ENCODE peak calls at places on chromosomes 1 and 21, in six cellular contexts. W, Q, G, B, C and T are unnamed samples.

GRCh38 chr1:91032349-91032748 is 10.5 kb upstream of the ZNF644 start:
- DNase-seq in C (no peak), W (no peak), Q (no peak), G (no peak), B (no peak), T (no peak)

GRCh38 chr1:67307251-67308060 is at the start of gene IL12RB2:
- DNase-seq in Q (no peak), G (no peak), W (peak; percentile 44), C (no peak), B (peak; percentile 27), T (no peak)

GRCh38 chr1:58620259-58620658 is 43.2 kb upstream of the TACSTD2 start:
- DNase-seq in C (peak; percentile 69), Q (no peak), B (peak; percentile 71), W (peak; percentile 60), G (no peak), T (no peak)

GRCh38 chr1:172820759-172821158 is 161.9 kb downstream of the FASLG start:
- DNase-seq in Q (peak; percentile 38), G (no peak), C (peak; percentile 54), W (no peak), B (no peak), T (no peak)

GRCh38 chr21:42799948-42800347 is 79.4 kb downstream of the WDR4 start:
- DNase-seq in G (no peak), C (no peak), Q (no peak), B (no peak), W (no peak), T (no peak)

GRCh38 chr1:203995228-203995627 is 77.7 kb upstream of the SOX13 start:
- DNase-seq in Q (no peak), G (no peak), C (no peak), W (no peak), B (no peak), T (no peak)

GRCh38 chr1:6490181-6491075 is 1.0 kb downstream of the PLEKHG5 start:
- DNase-seq in W (peak; percentile 78), B (peak; percentile 80), Q (peak; percentile 68), C (peak; percentile 84), G (peak; percentile 76), T (peak; percentile 83)

GRCh38 chr1:202981939-202982338 is 14.9 kb upstream of the CYB5R1 start:
- DNase-seq in Q (no peak), W (no peak), G (no peak), B (no peak), C (no peak), T (no peak)

GRCh38 chr1:212701910-212702309 is 2.3 kb upstream of the BATF3 start:
- DNase-seq in B (no peak), W (no peak), G (no peak), C (no peak), Q (no peak), T (no peak)

GRCh38 chr1:153404768-153405167 is 11.6 kb upstream of the S100A7A start:
- DNase-seq in B (peak; percentile 49), W (no peak), C (peak; percentile 64), Q (no peak), G (no peak), T (peak; percentile 46)

GRCh38 chr1:93081716-93082115 is 2.6 kb downstream of the MTF2 start:
- DNase-seq in W (no peak), C (peak; percentile 55), G (peak; percentile 86), Q (peak; percentile 88), B (no peak), T (no peak)

GRCh38 chr1:25568090-25568833 is 24.9 kb downstream of the LDLRAP1 start:
- DNase-seq in W (no peak), B (peak; percentile 43), G (peak; percentile 71), C (peak; percentile 96), Q (peak; percentile 63), T (no peak)

GRCh38 chr1:231527586-231528174 is 789 bp upstream of the TSNAX start:
- DNase-seq in G (no peak), C (peak; percentile 19), W (peak; percentile 28), B (no peak), Q (no peak), T (no peak)

GRCh38 chr1:47323475-47324105 is 9.6 kb upstream of the STIL start:
- DNase-seq in W (no peak), Q (no peak), B (no peak), C (no peak), G (no peak), T (no peak)

GRCh38 chr1:75791022-75791421 is 5.0 kb downstream of the RABGGTB start:
- DNase-seq in C (peak; percentile 63), G (peak; percentile 45), B (no peak), Q (peak; percentile 52), W (no peak), T (no peak)

GRCh38 chr1:24202556-24202955 is 15.5 kb upstream of the IFNLR1 start:
- DNase-seq in C (peak; percentile 64), G (no peak), B (no peak), W (no peak), Q (no peak), T (no peak)

GRCh38 chr1:24195874-24196273 is 8.8 kb upstream of the IFNLR1 start:
- DNase-seq in W (no peak), G (no peak), C (no peak), B (no peak), Q (no peak), T (no peak)

GRCh38 chr1:24198766-24199165 is 11.7 kb upstream of the IFNLR1 start:
- DNase-seq in Q (no peak), B (no peak), C (no peak), G (no peak), W (no peak), T (no peak)

GRCh38 chr1:24201941-24202440 is 14.9 kb upstream of the IFNLR1 start:
- DNase-seq in G (peak; percentile 92), Q (peak; percentile 86), C (peak; percentile 97), B (peak; percentile 90), W (peak; percentile 81), T (peak; percentile 62)

GRCh38 chr1:24199291-24199900 is 12.3 kb upstream of the IFNLR1 start:
- DNase-seq in W (peak; percentile 58), Q (peak; percentile 57), B (peak; percentile 68), C (peak; percentile 76), G (peak; percentile 64), T (peak; percentile 71)
- H3K4me3 ChIP-seq in W (no peak overlapping the region), Q (no peak overlapping the region), B (no peak overlapping the region), C (no peak overlapping the region), G (no peak overlapping the region), T (no peak overlapping the region)

DNA sequence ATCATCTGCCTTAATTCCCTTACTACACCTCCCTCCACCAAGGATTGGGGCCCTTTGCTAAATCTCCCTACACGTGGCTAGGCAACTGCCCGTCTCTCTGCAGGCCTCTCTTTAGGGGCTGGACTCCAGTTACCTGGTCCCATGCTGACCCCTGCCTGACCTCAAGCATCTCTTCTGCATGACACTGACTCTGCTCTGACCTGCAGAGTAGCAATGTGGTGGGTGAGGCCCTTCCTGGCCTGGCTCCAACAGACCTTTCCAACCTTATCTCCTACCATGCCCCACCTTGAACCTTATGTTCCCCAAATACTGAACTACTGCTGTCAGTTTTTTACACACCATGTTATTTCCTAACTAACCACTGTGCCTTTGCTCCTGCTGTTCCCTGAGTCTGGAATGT is 45.9 kb upstream of the EPS15 start:
- DNase-seq in C (no peak), B (no peak), Q (no peak), W (no peak), G (no peak), T (no peak)
- H3K9me3 ChIP-seq in C (no peaks in the 10 kb centered on the region), B (no peaks in the 10 kb centered on the region), Q (no peaks in the 10 kb centered on the region), W (no peaks in the 10 kb centered on the region), G (no peaks in the 10 kb centered on the region), T (no peaks in the 10 kb centered on the region)

DNA sequence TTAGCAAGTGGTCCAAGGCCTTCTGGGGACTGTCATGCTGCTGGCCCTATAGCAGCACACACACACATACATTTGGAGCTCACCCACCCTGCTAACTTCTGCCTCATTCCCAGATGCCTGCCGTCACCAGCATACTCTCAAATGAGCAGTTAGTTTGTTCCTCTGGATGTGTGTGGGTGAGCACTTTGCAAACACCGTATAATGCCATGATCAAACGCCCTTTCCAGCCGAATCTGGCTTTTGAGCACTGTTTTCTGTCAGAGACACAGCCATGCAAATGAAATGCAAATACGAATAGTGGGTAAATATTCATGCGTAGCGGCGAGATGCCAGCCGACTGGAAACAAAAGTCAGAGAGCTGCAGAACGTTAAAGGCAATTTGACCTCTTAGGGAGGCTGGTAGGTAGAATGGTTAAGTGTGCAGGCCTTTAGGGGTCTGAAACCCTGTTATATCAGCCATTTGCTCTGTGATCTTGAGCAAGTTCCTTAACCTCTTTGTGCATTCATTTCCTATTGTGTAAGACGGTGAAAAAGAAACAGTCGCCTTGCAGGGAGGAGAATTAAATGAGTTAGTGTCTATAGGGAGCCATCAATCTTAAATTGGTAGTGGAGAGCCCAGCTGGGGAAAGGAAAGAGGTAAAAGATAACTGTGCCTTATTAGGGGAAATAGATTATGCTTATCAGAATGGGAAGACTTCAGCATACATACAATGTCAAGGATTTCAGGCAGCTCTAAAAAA is 6.5 kb upstream of the SDHB start:
- DNase-seq in G (no peak), Q (no peak), C (no peak), W (no peak), B (no peak), T (no peak)
- H3K4me3 ChIP-seq in G (no peak overlapping the region), Q (no peak overlapping the region), C (no peak overlapping the region), W (no peak overlapping the region), B (no peak overlapping the region), T (no peak overlapping the region)

GRCh38 chr21:9758888-9759287 is 762.5 kb upstream of the TPTE start:
- DNase-seq in W (no peak), Q (no peak), C (no peak), G (no peak), B (no peak), T (no peak)
- H3K9me3 ChIP-seq in W (no peaks in the 10 kb centered on the region), Q (peaks cover 36% of the 10 kb centered on the region), C (peaks cover 57% of the 10 kb centered on the region), G (peaks cover 4% of the 10 kb centered on the region), B (peaks cover 68% of the 10 kb centered on the region), T (peaks cover 18% of the 10 kb centered on the region)

DNA sequence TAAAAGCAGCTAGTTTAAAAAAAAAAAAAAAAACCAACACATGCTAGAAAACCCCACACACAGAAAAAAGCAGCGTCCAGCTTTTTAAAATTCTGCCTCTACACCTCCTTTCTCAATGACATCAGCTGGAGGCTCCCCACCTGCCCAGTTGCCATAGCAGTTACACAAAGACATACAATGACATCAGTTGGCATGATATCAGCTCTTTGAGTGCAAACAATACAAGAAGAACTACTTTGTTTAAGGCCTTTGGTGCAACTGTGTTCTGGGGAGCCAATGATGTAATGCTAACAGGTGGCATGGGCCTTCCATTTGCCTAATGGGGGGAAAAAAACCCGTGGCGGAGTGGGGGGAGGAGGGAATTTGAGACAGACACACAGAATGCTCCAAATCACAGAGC is 32.9 kb downstream of the DUSP10 start:
- DNase-seq in W (peak; percentile 78), C (peak; percentile 52), Q (peak; percentile 89), G (peak; percentile 66), B (no peak), T (peak; percentile 67)
- H3K4me3 ChIP-seq in W (no peak overlapping the region), C (no peak overlapping the region), Q (no peak overlapping the region), G (no peak overlapping the region), B (no peak overlapping the region), T (no peak overlapping the region)